ENCODE peak calls at places on chromosomes 5 and 9, in four cellular contexts. A is MM.1S, Y is colonic mucosa, R is GM12864. F is an unnamed sample.

GRCh38 chr9:20409321-20410092 is 212.8 kb downstream of the MLLT3 start:
- DNase-seq in A (no peak), R (no peak), Y (no peak), F (no peak)

GRCh38 chr9:98833090-98833956 is 25.9 kb downstream of the GALNT12 start:
- DNase-seq in Y (no peak), A (no peak), R (no peak), F (no peak)

GRCh38 chr9:5629312-5630037 is 568 bp downstream of the RIC1 start:
- DNase-seq in R (no peak), A (peak), Y (peak), F (peak)

GRCh38 chr5:93299596-93300308 is 281.3 kb downstream of the NR2F1-AS1 start:
- DNase-seq in Y (no peak), R (no peak), A (no peak), F (no peak)

GRCh38 chr9:136596630-136597031 is 50.8 kb upstream of the NOTCH1 start:
- DNase-seq in A (no peak), R (no peak), Y (no peak), F (no peak)

GRCh38 chr5:67493676-67494075 is 297.1 kb upstream of the CD180 start:
- DNase-seq in R (no peak), Y (peak), A (no peak), F (no peak)

GRCh38 chr5:115452791-115453190 is 91.8 kb downstream of the FEM1C start:
- DNase-seq in A (no peak), R (no peak), Y (no peak), F (no peak)

GRCh38 chr9:113650207-113651131 is 186.9 kb downstream of the RGS3 start:
- DNase-seq in R (no peak), Y (no peak), A (no peak), F (no peak)

GRCh38 chr5:158952951-158953350 is 146.8 kb downstream of the EBF1 start:
- DNase-seq in A (no peak), Y (no peak), R (no peak), F (no peak)

DNA sequence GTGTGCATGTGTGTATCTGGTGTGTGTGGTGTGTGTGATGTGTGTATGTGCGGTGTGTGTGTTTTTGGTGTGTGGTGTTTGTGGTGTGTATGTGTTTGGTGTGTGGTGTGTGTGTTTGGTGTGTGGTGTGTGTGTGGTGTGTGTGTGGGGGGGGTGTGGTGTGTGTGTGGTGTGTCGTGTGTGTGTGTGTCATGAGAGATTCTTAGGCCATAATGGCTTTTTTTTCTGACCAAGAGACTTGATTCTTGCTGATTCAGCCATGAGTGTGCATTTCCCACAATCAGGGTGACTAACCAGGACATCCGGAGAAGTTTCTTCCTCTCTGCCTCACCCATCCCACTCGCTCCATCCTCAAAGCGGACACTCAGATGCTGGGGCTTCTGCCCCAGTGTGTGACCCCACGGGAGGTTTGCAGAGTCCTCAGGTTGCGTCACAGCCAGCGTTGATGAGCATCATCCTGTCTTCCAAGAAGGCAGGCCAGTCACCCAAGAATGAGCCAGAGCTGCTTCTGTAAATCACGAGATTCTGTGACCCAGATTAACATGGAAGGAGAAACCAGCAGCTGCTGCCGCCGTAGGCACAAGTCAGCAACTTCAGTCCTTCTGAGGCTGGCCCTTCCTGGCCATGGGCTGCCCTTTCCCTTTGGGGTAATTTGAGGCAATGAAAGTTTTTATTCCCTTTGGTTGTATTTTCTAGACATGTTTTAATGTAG is 12.5 kb upstream of the CTSL start:
- DNase-seq in R (no peak), Y (peak), A (no peak), F (no peak)
- TF ChIP-seq CTCF in R (no peak), Y (no peak), A (no peak), F (no peak)

GRCh38 chr9:130693426-130694191 is at the start of gene EXOSC2:
- DNase-seq in R (peak), Y (peak), A (peak), F (peak)

GRCh38 chr9:130689937-130690700 is 3.5 kb upstream of the EXOSC2 start:
- DNase-seq in Y (peak), A (peak), R (peak), F (no peak)

GRCh38 chr9:130693101-130693425 is 517 bp upstream of the EXOSC2 start:
- DNase-seq in Y (no peak), A (no peak), R (no peak), F (no peak)

GRCh38 chr9:130694205-130694604 is 625 bp downstream of the EXOSC2 start:
- DNase-seq in A (no peak), R (no peak), Y (no peak), F (no peak)

GRCh38 chr9:130692365-130692764 is 1.2 kb upstream of the EXOSC2 start:
- DNase-seq in A (no peak), Y (no peak), R (no peak), F (no peak)
- TF ChIP-seq CTCF in A (peak), Y (no peak), R (no peak), F (no peak)

GRCh38 chr9:76403352-76403751 is 9.1 kb upstream of the RFK start:
- DNase-seq in Y (no peak), A (peak), R (peak), F (peak)
- TF ChIP-seq CTCF in Y (peak), A (peak), R (peak), F (peak)

GRCh38 chr5:170273968-170274710 is 23.4 kb downstream of the LCP2 start:
- DNase-seq in A (peak), Y (no peak), R (no peak), F (no peak)
- TF ChIP-seq CTCF in A (peak), Y (no peak), R (peak), F (peak)

DNA sequence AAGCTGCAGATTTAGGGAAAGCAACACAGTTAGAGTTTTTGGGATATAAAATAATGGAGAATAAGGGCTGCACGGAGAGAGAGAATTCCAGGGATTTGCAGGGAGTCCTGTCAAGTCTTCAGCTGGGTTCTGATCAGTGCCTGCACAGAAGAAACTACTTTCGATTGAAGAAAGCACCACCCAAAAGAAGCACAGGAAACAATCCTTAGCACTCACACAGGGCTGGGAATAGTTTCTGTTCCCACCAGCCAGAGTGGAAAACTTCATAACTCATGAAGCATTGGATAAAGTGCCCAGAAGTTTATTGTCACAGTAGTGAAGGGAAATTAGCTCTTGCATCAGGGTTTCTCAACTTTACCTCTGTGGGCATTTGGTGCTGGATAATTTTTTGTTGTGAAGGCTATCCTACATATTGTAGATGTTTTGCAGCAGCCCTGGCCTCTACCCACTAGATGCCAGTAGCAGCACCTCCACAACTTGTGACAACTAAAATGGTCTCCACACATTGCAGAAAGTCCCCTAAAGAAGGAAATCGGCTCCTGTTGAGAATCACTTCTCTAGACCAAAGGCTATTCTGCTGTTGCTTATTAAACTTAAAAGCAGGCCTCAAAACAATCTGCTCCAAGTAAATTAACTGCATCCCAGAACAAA is 71.0 kb upstream of the FAM120A start:
- DNase-seq in A (no peak), R (no peak), Y (no peak), F (no peak)
- TF ChIP-seq CTCF in A (no peak), R (no peak), Y (no peak), F (no peak)

DNA sequence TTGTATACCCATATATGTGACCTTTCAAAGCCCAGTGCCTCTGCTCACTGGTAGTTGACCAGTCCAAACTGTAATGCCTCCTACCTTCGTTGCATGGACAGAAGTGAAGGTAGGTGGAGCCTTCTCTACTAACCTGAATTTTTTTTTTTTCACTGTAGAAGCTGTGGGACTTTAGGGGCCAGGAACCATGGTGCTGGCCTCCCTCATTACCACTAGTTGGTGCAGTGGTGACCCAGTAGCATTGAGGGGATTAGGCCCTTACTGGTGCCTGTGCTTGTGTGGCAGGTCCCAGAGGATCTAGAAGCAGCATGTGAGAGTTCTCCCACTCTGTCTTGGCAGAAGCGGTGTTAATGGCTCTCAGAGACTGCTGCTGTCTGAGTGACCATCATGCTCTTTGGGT is 2.3 kb downstream of the RALGPS1 start:
- DNase-seq in R (no peak), Y (no peak), A (no peak), F (no peak)
- TF ChIP-seq CTCF in R (no peak), Y (no peak), A (peak), F (no peak)

DNA sequence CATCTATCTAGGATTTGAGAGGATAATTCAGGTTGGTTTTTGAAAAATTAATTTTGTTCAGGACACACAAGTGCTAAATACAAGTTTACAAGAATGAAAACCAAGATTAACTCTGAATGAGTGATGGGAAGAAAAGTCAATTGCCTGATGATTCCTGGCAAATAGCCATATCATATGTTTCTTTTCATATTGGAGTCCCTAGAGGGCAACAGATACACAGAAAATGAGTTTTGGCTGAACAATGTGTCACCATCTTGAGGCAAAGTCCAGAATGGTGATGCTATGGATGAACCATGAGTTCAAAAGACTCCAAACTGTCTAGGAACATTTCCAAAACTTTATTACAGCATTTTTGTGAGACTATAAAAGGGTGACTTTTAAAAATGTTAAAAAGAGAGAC is 382.9 kb downstream of the TMEM161B start:
- DNase-seq in Y (no peak), A (no peak), R (no peak), F (no peak)
- TF ChIP-seq CTCF in Y (no peak), A (no peak), R (no peak), F (no peak)

F was measured in GM10248.